ENCODE peak calls at places on chromosome 12, in seven cellular contexts. H is psoas muscle; F is heart left ventricle; Y is HTR-8/SVneo; D is fibroblast of the conjunctiva; I is fibroblast of gingiva; S is stimulated activated CD4-positive, alpha-beta T cell treated with anti-CD3 and anti-CD28 coated beads, Interleukin-2, amount 100 ng/mL, for 48 hours. C is an unnamed sample.

GRCh38 chr12:93208011-93208410 is 169.7 kb upstream of the NUDT4 start:
- DNase-seq in H (no peak), F (no peak), Y (no peak), D (no peak), I (no peak), S (no peak), C (no peak)

GRCh38 chr12:128844031-128844635 is 9.1 kb upstream of the GLT1D1 start:
- DNase-seq in H (no peak), F (no peak), Y (no peak), D (no peak), I (no peak), S (no peak), C (no peak)

GRCh38 chr12:47114481-47114892 is 34.7 kb upstream of the AMIGO2 start:
- DNase-seq in H (no peak), F (no peak), Y (no peak), D (no peak), I (peak; percentile 49), S (no peak), C (no peak)

GRCh38 chr12:124040286-124040685 is 67.3 kb downstream of the ZNF664 start:
- DNase-seq in H (no peak), F (no peak), Y (no peak), D (no peak), I (no peak), S (no peak), C (no peak)

GRCh38 chr12:76720068-76720467 is 43.8 kb upstream of the ZDHHC17 start:
- DNase-seq in H (no peak), F (no peak), Y (no peak), D (no peak), I (no peak), S (no peak), C (peak; percentile 34)

GRCh38 chr12:128671528-128672042 is 152.2 kb downstream of the SLC15A4 start:
- DNase-seq in H (no peak), F (no peak), Y (no peak), D (no peak), I (no peak), S (no peak), C (no peak)

GRCh38 chr12:109582636-109583035 is 9.0 kb downstream of the MVK start:
- DNase-seq in H (peak; percentile 44), F (peak; percentile 44), Y (no peak), D (no peak), I (no peak), S (no peak), C (no peak)

GRCh38 chr12:56922032-56922431 is 12.2 kb downstream of the SDR9C7 start:
- DNase-seq in H (no peak), F (no peak), Y (no peak), D (no peak), I (no peak), S (no peak), C (no peak)

GRCh38 chr12:75364918-75365317 is 26.0 kb upstream of the GLIPR1L2 start:
- DNase-seq in H (no peak), F (no peak), Y (no peak), D (peak; percentile 65), I (peak; percentile 90), S (no peak), C (no peak)

GRCh38 chr12:99769581-99769980 is 122.0 kb downstream of the GARIN6 start:
- DNase-seq in H (no peak), F (no peak), Y (no peak), D (no peak), I (no peak), S (no peak), C (peak; percentile 18)

GRCh38 chr12:67943295-67943892 is 45.9 kb upstream of the IFNG-AS1 start:
- DNase-seq in H (no peak), F (no peak), Y (peak; percentile 54), D (peak; percentile 57), I (peak; percentile 62), S (peak; percentile 72), C (peak; percentile 40)

GRCh38 chr12:94795520-94795919 is 145.2 kb upstream of the TMCC3 start:
- DNase-seq in H (peak; percentile 54), F (no peak), Y (peak; percentile 73), D (peak; percentile 18), I (peak; percentile 33), S (no peak), C (no peak)

GRCh38 chr12:3617565-3617964 is 126.6 kb downstream of the PRMT8 start:
- DNase-seq in H (no peak), F (no peak), Y (no peak), D (no peak), I (no peak), S (no peak), C (no peak)

GRCh38 chr12:55972045-55972843 is 1.6 kb upstream of the RAB5B start:
- DNase-seq in H (no peak), F (no peak), Y (no peak), D (peak; percentile 46), I (peak; percentile 32), S (no peak), C (no peak)

GRCh38 chr12:54022960-54023884 is 5.0 kb upstream of the HOXC6 start:
- DNase-seq in H (peak; percentile 19), F (no peak), Y (no peak), D (no peak), I (no peak), S (no peak), C (no peak)

GRCh38 chr12:40208707-40209106 is 16.1 kb upstream of the LRRK2 start:
- DNase-seq in H (no peak), F (no peak), Y (no peak), D (no peak), I (no peak), S (no peak), C (no peak)

GRCh38 chr12:65962921-65963883 is 138.9 kb downstream of the HMGA2 start:
- DNase-seq in H (no peak), F (peak; percentile 55), Y (peak; percentile 8), D (no peak), I (no peak), S (no peak), C (peak; percentile 82)

GRCh38 chr12:3035815-3036702 is 41.1 kb upstream of the TSPAN9 start:
- DNase-seq in H (no peak), F (peak; percentile 26), Y (no peak), D (no peak), I (no peak), S (no peak), C (no peak)

GRCh38 chr12:2221030-2221621 is 168.3 kb downstream of the CACNA1C start:
- DNase-seq in H (no peak), F (no peak), Y (no peak), D (no peak), I (no peak), S (no peak), C (no peak)

GRCh38 chr12:15978431-15978950 is 67.4 kb downstream of the DERA start:
- DNase-seq in H (no peak), F (no peak), Y (peak; percentile 38), D (no peak), I (peak; percentile 33), S (no peak), C (no peak)

GRCh38 chr12:121530600-121531355 is 50.0 kb downstream of the KDM2B start:
- DNase-seq in H (peak; percentile 78), F (peak; percentile 81), Y (peak; percentile 34), D (peak; percentile 35), I (peak; percentile 68), S (peak; percentile 31), C (no peak)

GRCh38 chr12:44465139-44465538 is 411.0 kb downstream of the NELL2 start:
- DNase-seq in H (no peak), F (no peak), Y (no peak), D (no peak), I (no peak), S (no peak), C (no peak)

GRCh38 chr12:119216084-119216483 is 37.4 kb downstream of the HSPB8 start:
- DNase-seq in H (no peak), F (no peak), Y (no peak), D (no peak), I (no peak), S (no peak), C (no peak)

GRCh38 chr12:98916106-98916505 is 271.0 kb downstream of the APAF1 start:
- DNase-seq in H (no peak), F (no peak), Y (no peak), D (no peak), I (no peak), S (no peak), C (no peak)

GRCh38 chr12:24754690-24755638 is 193.9 kb downstream of the BCAT1 start:
- DNase-seq in H (no peak), F (no peak), Y (no peak), D (peak; percentile 4), I (peak; percentile 60), S (no peak), C (peak; percentile 62)

GRCh38 chr12:32891956-32892355 is 4.6 kb downstream of the PKP2 start:
- DNase-seq in H (no peak), F (no peak), Y (peak; percentile 52), D (no peak), I (no peak), S (no peak), C (peak; percentile 52)

GRCh38 chr12:124621296-124621660 is 53.9 kb upstream of the NCOR2 start:
- DNase-seq in H (peak; percentile 88), F (peak; percentile 81), Y (peak; percentile 17), D (no peak), I (peak; percentile 67), S (no peak), C (no peak)